ENCODE peak calls at places on chromosomes 1 and 21, in seven cellular contexts. One of them, this sample, is unnamed. For H3K36me3, the result is how much of the 10 kb centered on the place peaks cover.

GRCh38 chr1:34684246-34684645 is 70.6 kb upstream of the GJB5 start:
- DNase-seq in heart left ventricle: no peak
- DNase-seq in stomach: no peak
- DNase-seq in breast epithelium: no peak
- DNase-seq in HCT116: no peak
- DNase-seq in sigmoid colon: no peak
- DNase-seq in IMR-90: no peak
- DNase-seq in this sample: no peak

GRCh38 chr1:46471885-46472502 is 17.6 kb upstream of the DMBX1 start:
- DNase-seq in breast epithelium: no peak
- DNase-seq in HCT116: no peak
- DNase-seq in heart left ventricle: no peak
- DNase-seq in sigmoid colon: no peak
- DNase-seq in IMR-90: no peak
- DNase-seq in stomach: no peak
- DNase-seq in this sample: no peak

GRCh38 chr1:244833734-244834595 is 1.5 kb upstream of the COX20 start:
- DNase-seq in heart left ventricle: peak
- DNase-seq in stomach: peak
- DNase-seq in breast epithelium: peak
- DNase-seq in HCT116: peak
- DNase-seq in sigmoid colon: peak
- DNase-seq in IMR-90: peak
- DNase-seq in this sample: peak

GRCh38 chr1:180188103-180188506 is 33.4 kb downstream of the QSOX1 start:
- DNase-seq in stomach: peak
- DNase-seq in breast epithelium: no peak
- DNase-seq in HCT116: no peak
- DNase-seq in sigmoid colon: no peak
- DNase-seq in IMR-90: peak
- DNase-seq in heart left ventricle: peak
- DNase-seq in this sample: peak

GRCh38 chr1:219179293-219179692 is 5.6 kb downstream of the LYPLAL1 start:
- DNase-seq in breast epithelium: no peak
- DNase-seq in heart left ventricle: no peak
- DNase-seq in IMR-90: peak
- DNase-seq in HCT116: no peak
- DNase-seq in stomach: no peak
- DNase-seq in sigmoid colon: no peak
- DNase-seq in this sample: no peak

GRCh38 chr1:95583811-95584210 is 349.8 kb downstream of the RWDD3 start:
- DNase-seq in stomach: no peak
- DNase-seq in sigmoid colon: no peak
- DNase-seq in breast epithelium: no peak
- DNase-seq in HCT116: no peak
- DNase-seq in heart left ventricle: no peak
- DNase-seq in IMR-90: no peak
- DNase-seq in this sample: no peak

GRCh38 chr21:42746593-42747266 is 93.3 kb downstream of the PDE9A start:
- DNase-seq in heart left ventricle: peak
- DNase-seq in sigmoid colon: peak
- DNase-seq in stomach: peak
- DNase-seq in IMR-90: no peak
- DNase-seq in HCT116: no peak
- DNase-seq in breast epithelium: no peak
- DNase-seq in this sample: no peak

GRCh38 chr1:152954436-152954835 is 7.4 kb downstream of the SPRR5 start:
- DNase-seq in breast epithelium: no peak
- DNase-seq in sigmoid colon: no peak
- DNase-seq in HCT116: no peak
- DNase-seq in stomach: no peak
- DNase-seq in heart left ventricle: no peak
- DNase-seq in IMR-90: no peak
- DNase-seq in this sample: no peak

GRCh38 chr21:46000731-46001641 is 19.4 kb downstream of the COL6A1 start:
- DNase-seq in breast epithelium: peak
- DNase-seq in stomach: peak
- DNase-seq in IMR-90: no peak
- DNase-seq in sigmoid colon: peak
- DNase-seq in heart left ventricle: peak
- DNase-seq in HCT116: no peak
- DNase-seq in this sample: peak

GRCh38 chr1:24909388-24909898 is 20.6 kb downstream of the RUNX3 start:
- DNase-seq in HCT116: no peak
- DNase-seq in IMR-90: peak
- DNase-seq in stomach: peak
- DNase-seq in heart left ventricle: no peak
- DNase-seq in sigmoid colon: no peak
- DNase-seq in breast epithelium: no peak
- DNase-seq in this sample: peak

GRCh38 chr1:44300882-44301281 is 54.2 kb downstream of the ERI3 start:
- DNase-seq in IMR-90: no peak
- DNase-seq in stomach: no peak
- DNase-seq in heart left ventricle: no peak
- DNase-seq in breast epithelium: no peak
- DNase-seq in sigmoid colon: no peak
- DNase-seq in HCT116: no peak
- DNase-seq in this sample: no peak

GRCh38 chr1:167460836-167461235 is 57.5 kb downstream of the CD247 start:
- DNase-seq in breast epithelium: peak
- DNase-seq in stomach: no peak
- DNase-seq in IMR-90: no peak
- DNase-seq in sigmoid colon: peak
- DNase-seq in HCT116: no peak
- DNase-seq in heart left ventricle: no peak
- DNase-seq in this sample: no peak

GRCh38 chr1:154129392-154129970 is 25.4 kb downstream of the NUP210L start:
- DNase-seq in sigmoid colon: no peak
- DNase-seq in stomach: no peak
- DNase-seq in heart left ventricle: no peak
- DNase-seq in IMR-90: peak
- DNase-seq in breast epithelium: no peak
- DNase-seq in HCT116: no peak
- DNase-seq in this sample: no peak

GRCh38 chr1:24606621-24607020 is 36.5 kb upstream of the SRRM1 start:
- DNase-seq in heart left ventricle: no peak
- DNase-seq in HCT116: no peak
- DNase-seq in sigmoid colon: no peak
- DNase-seq in stomach: no peak
- DNase-seq in breast epithelium: no peak
- DNase-seq in IMR-90: no peak
- DNase-seq in this sample: no peak

GRCh38 chr21:44980562-44981489 is 41.0 kb downstream of the SLX9 start:
- DNase-seq in HCT116: no peak
- DNase-seq in IMR-90: no peak
- DNase-seq in breast epithelium: no peak
- DNase-seq in stomach: no peak
- DNase-seq in sigmoid colon: peak
- DNase-seq in heart left ventricle: no peak
- DNase-seq in this sample: no peak

GRCh38 chr1:39575191-39576015 is 1.2 kb downstream of the PABPC4 start:
- DNase-seq in stomach: peak
- DNase-seq in breast epithelium: peak
- DNase-seq in heart left ventricle: peak
- DNase-seq in IMR-90: peak
- DNase-seq in HCT116: no peak
- DNase-seq in sigmoid colon: peak
- DNase-seq in this sample: peak

DNA sequence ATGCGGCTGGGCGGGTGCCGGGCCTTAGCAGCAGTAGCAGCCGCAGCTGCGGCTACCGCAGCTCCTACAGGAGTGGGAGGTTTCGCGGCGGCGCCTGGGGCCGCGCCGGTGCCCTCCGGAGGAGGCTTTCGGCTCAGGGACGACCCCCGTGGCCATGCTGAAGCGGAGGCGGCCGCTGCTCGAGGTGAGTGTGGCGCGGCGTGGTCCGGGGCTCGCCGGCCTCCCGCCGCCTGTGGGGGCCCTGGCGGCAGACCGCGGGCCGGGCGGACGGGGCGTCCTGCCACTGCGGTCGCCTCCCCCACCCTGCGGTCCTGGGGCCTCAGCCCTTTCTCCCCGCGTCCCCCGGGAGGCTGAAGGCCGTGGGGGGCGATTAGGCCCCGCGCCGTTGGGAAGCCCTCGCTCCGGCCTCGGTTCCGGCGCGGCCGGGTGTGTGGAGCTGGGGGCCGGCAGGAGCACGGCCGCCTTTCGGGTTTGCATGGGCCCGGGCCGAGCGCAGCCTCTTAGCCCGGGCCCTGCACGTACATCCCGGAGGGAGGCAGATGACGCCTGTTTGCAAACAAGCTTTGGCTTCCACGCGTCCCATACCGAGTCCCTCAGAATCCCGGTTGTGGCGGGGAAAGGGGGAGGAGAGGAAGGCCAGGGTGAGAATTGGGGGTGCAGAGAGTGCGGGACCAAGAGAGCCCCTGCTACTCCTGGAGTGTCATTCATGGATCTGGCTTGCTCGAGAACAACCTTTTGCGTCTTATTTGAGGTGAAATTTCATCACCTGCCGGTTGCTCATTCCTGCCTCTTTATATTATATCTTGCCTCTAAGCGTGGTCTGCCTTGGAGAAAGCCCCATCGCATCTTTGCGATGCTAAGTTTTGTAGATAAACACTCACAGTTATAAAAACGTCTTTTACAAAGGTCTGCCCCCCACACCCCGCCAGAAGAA is 598 bp downstream of the ZFYVE9 start:
- DNase-seq in heart left ventricle: peak
- DNase-seq in breast epithelium: peak
- DNase-seq in sigmoid colon: peak
- DNase-seq in IMR-90: peak
- DNase-seq in HCT116: no peak
- DNase-seq in stomach: peak
- DNase-seq in this sample: peak
- H3K27ac ChIP-seq in heart left ventricle: peak
- H3K27ac ChIP-seq in breast epithelium: peak
- H3K27ac ChIP-seq in sigmoid colon: peak
- H3K27ac ChIP-seq in IMR-90: peak
- H3K27ac ChIP-seq in HCT116: peak
- H3K27ac ChIP-seq in stomach: peak
- H3K27ac ChIP-seq in this sample: peak

DNA sequence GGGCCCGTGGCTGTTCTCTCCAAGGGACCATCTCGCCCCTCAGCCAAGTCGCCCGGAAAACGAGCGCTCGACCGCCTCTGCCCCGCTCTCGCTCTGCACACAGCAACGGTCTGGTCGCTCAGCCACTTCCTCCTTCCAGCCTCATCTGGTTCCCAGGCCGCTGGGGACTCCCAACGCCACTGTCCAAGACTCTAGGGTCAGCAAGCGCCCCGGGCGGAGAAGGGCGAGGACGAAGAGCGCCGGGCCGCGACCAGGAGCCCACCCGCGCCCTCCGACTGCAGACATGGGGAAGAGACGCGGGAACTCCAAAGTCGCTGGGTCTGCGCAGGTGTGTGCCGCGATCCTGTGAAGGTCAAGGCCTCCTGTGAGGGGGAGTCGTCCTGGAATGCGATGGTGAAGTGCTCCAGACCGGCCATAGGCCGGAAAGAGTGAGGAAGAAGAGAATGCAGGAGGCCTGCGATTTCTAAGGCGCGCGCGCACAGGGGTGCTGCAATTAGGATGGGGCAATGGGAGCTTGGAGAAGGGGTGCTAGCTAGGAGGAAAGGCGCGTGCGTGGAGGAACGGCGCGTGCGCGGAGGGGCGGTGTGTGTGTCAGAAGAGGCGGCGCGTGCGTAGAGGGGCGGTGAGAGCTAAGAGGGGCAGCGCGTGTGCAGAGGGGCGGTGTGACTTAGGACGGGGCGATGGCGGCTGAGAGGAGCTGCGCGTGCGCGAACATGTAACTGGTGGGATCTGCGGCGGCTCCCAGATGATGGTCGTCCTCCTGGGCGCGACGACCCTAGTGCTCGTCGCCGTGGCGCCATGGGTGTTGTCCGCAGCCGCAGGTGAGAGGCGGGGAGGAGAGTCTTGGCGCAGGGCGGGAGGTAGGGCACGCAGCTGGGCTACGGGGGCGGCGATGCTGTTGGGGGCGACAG is at the start of gene IFNAR1:
- DNase-seq in stomach: peak
- DNase-seq in heart left ventricle: peak
- DNase-seq in breast epithelium: peak
- DNase-seq in sigmoid colon: peak
- DNase-seq in HCT116: peak
- DNase-seq in IMR-90: peak
- DNase-seq in this sample: peak
- TF ChIP-seq POLR2A in stomach: peak
- TF ChIP-seq POLR2A in heart left ventricle: peak
- TF ChIP-seq POLR2A in breast epithelium: peak
- TF ChIP-seq POLR2A in sigmoid colon: peak
- TF ChIP-seq POLR2A in HCT116: peak
- TF ChIP-seq POLR2A in IMR-90: peak
- TF ChIP-seq POLR2A in this sample: peak

GRCh38 chr1:178311164-178311563 is 185.6 kb downstream of the CLEC20A start:
- DNase-seq in sigmoid colon: no peak
- DNase-seq in heart left ventricle: no peak
- DNase-seq in IMR-90: peak
- DNase-seq in HCT116: no peak
- DNase-seq in breast epithelium: no peak
- DNase-seq in stomach: no peak
- DNase-seq in this sample: no peak
- H3K36me3 ChIP-seq in sigmoid colon: under half
- H3K36me3 ChIP-seq in heart left ventricle: under half
- H3K36me3 ChIP-seq in IMR-90: under half
- H3K36me3 ChIP-seq in HCT116: under half
- H3K36me3 ChIP-seq in breast epithelium: under half
- H3K36me3 ChIP-seq in stomach: under half
- H3K36me3 ChIP-seq in this sample: under half

DNA sequence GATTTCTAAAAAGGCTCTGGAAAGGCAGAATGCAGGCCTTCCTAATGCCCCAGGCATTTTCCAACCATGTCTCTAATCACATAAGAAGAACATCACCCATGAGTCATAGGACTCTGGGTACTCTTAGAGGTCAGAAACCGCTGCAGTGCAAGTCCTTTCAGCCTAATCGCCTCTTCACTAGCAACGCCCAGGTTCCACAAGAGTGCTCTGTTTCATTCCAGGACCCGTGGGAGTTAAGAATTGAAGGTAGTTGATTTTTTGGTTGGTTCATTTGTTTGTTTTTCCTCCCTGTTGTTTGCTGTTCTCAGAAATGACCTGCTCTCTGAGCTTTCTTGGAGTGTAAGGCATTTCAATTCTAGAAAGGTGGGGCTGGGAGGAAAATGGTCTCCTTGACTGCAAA is 123.2 kb downstream of the NR5A2 start:
- DNase-seq in breast epithelium: no peak
- DNase-seq in heart left ventricle: no peak
- DNase-seq in IMR-90: peak
- DNase-seq in HCT116: peak
- DNase-seq in stomach: no peak
- DNase-seq in sigmoid colon: no peak
- DNase-seq in this sample: peak
- H3K27ac ChIP-seq in breast epithelium: no peak
- H3K27ac ChIP-seq in heart left ventricle: no peak
- H3K27ac ChIP-seq in IMR-90: no peak
- H3K27ac ChIP-seq in HCT116: no peak
- H3K27ac ChIP-seq in stomach: no peak
- H3K27ac ChIP-seq in sigmoid colon: no peak
- H3K27ac ChIP-seq in this sample: peak

GRCh38 chr1:9435101-9435636 is 104.1 kb upstream of the SLC25A33 start:
- DNase-seq in HCT116: no peak
- DNase-seq in sigmoid colon: no peak
- DNase-seq in breast epithelium: no peak
- DNase-seq in stomach: peak
- DNase-seq in heart left ventricle: no peak
- DNase-seq in IMR-90: no peak
- DNase-seq in this sample: peak
- TF ChIP-seq POLR2A in HCT116: no peak
- TF ChIP-seq POLR2A in sigmoid colon: no peak
- TF ChIP-seq POLR2A in breast epithelium: no peak
- TF ChIP-seq POLR2A in stomach: no peak
- TF ChIP-seq POLR2A in heart left ventricle: no peak
- TF ChIP-seq POLR2A in IMR-90: no peak
- TF ChIP-seq POLR2A in this sample: no peak

GRCh38 chr1:206430031-206430983 is 40.0 kb upstream of the IKBKE start:
- DNase-seq in HCT116: no peak
- DNase-seq in sigmoid colon: no peak
- DNase-seq in stomach: no peak
- DNase-seq in IMR-90: peak
- DNase-seq in heart left ventricle: peak
- DNase-seq in breast epithelium: no peak
- DNase-seq in this sample: no peak
- H3K36me3 ChIP-seq in HCT116: under half
- H3K36me3 ChIP-seq in sigmoid colon: under half
- H3K36me3 ChIP-seq in stomach: under half
- H3K36me3 ChIP-seq in IMR-90: under half
- H3K36me3 ChIP-seq in heart left ventricle: half or more
- H3K36me3 ChIP-seq in breast epithelium: under half
- H3K36me3 ChIP-seq in this sample: under half

This sample was measured in body of pancreas.